ENCODE peak calls at places on chromosome 1, in seven cellular contexts. C, I, E, Q, S, Y and N are unnamed samples.

GRCh38 chr1:50422946-50423669 is at the start of gene DMRTA2:
- DNase-seq in I (no peak), E (no peak), S (no peak), C (peak; percentile 59), Q (no peak), Y (peak; percentile 84), N (no peak)

GRCh38 chr1:17276568-17276967 is 27.7 kb downstream of the PADI3 start:
- DNase-seq in C (no peak), S (no peak), I (no peak), E (peak; percentile 38), Q (no peak), Y (no peak), N (no peak)

GRCh38 chr1:92951141-92951582 is 10.1 kb downstream of the DIPK1A start:
- DNase-seq in Q (no peak), E (no peak), Y (no peak), I (no peak), S (no peak), C (no peak), N (no peak)

GRCh38 chr1:224245188-224245587 is 62.1 kb downstream of the DEGS1 start:
- DNase-seq in Y (no peak), C (peak; percentile 51), S (no peak), I (no peak), E (no peak), Q (peak; percentile 65), N (no peak)

GRCh38 chr1:147084273-147085096 is 87.8 kb downstream of the PRKAB2 start:
- DNase-seq in I (no peak), E (peak; percentile 73), Y (peak; percentile 71), S (peak; percentile 59), Q (peak; percentile 76), C (peak; percentile 84), N (peak; percentile 81)

GRCh38 chr1:30892251-30892650 is 16.3 kb downstream of the SDC3 start:
- DNase-seq in I (no peak), E (no peak), Y (no peak), Q (no peak), S (no peak), C (no peak), N (no peak)

GRCh38 chr1:50420283-50420682 is 3.0 kb downstream of the DMRTA2 start:
- DNase-seq in I (no peak), Y (no peak), C (no peak), E (no peak), Q (no peak), S (no peak), N (no peak)

GRCh38 chr1:110155878-110156522 is 5.7 kb downstream of the SLC6A17 start:
- DNase-seq in I (no peak), C (no peak), Y (peak; percentile 65), S (peak; percentile 9), E (peak; percentile 31), Q (peak; percentile 65), N (peak; percentile 25)

GRCh38 chr1:241846862-241847539 is 1.0 kb upstream of the EXO1 start:
- DNase-seq in S (no peak), I (no peak), Q (no peak), C (no peak), E (no peak), Y (no peak), N (no peak)

DNA sequence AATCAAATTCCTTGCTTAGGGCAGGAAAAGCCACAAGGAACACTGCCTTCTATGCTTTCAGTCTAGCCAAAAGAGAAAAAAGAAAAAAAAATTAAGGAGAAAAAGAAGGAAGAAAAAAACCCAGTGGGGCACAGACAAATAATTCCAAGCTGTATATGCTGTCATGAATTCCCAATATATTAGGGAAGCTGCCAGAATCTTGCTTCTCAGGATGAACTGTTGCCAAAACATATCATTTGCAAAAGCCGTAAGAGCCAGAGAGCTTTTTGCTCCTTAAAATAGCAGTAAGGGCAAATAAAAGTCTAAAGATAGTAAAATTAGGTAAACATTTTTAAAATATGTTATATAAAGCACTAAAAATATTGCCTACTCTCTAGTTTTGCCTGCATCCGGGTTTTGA is 52.1 kb downstream of the PGM1 start:
- DNase-seq in C (no peak), S (no peak), Y (no peak), E (no peak), I (no peak), Q (no peak), N (no peak)
- H3K4me3 ChIP-seq in C (no peak overlapping the region), S (no peak overlapping the region), Y (no peak overlapping the region), E (no peak overlapping the region), I (no peak overlapping the region), Q (no peak overlapping the region), N (no peak overlapping the region)

GRCh38 chr1:7954683-7955082 is 6.8 kb upstream of the PARK7 start:
- DNase-seq in C (no peak), Q (no peak), I (no peak), Y (no peak), S (no peak), E (no peak), N (no peak)

GRCh38 chr1:7948950-7949349 is 8.3 kb upstream of the TNFRSF9 start:
- DNase-seq in C (no peak), E (peak; percentile 81), S (no peak), Y (no peak), I (no peak), Q (no peak), N (peak; percentile 60)

GRCh38 chr1:7956218-7957032 is 5.1 kb upstream of the PARK7 start:
- DNase-seq in Q (no peak), E (no peak), Y (no peak), S (no peak), C (no peak), I (no peak), N (no peak)

DNA sequence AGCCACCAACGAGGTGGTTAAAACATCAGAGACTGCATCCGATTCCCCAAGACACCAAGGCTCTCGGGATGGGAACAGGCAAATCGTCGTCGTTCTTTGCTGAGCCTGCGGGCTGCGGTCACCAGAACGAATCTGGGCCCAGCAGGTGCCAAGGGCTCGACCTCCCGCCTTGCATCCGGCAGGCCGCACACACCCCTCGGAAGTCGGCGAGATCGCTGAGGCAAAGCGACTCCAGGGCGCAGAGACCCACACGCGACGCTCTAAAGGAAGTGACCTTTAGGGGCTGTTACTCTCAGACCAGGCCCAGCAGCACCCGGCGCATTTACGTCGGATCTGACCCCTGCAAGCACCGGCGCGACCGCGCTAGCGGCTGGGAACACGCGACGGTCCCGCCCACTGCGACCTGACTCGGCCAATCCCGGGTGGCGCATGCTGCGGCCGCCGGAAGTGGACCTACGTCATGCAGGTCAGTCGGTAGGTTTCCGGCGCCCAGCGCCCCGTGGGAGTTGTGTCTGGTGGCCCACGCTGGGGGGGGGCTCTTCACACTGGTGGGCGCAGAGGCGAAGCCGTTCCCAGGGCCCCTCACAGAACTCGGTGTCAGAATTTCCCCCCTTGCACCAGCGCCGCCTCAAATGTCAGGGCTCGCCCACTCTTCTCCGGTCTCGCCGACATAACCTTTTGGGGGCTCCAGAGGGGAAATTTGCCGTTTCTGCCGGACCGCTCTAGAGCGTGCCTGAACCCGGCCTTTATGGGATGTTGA is 7.5 kb upstream of the PARK7 start:
- DNase-seq in Y (peak; percentile 20), I (peak; percentile 98), E (peak; percentile 50), C (no peak), S (peak; percentile 74), Q (peak; percentile 99), N (peak; percentile 47)
- H3K4me3 ChIP-seq in Y (peak overlapping the region; percentile 70), I (peak overlapping the region; percentile 89), E (peak overlapping the region; percentile 49), C (no peak overlapping the region), S (peak overlapping the region; percentile 71), Q (peak overlapping the region; percentile 79), N (peak overlapping the region; percentile 58)

DNA sequence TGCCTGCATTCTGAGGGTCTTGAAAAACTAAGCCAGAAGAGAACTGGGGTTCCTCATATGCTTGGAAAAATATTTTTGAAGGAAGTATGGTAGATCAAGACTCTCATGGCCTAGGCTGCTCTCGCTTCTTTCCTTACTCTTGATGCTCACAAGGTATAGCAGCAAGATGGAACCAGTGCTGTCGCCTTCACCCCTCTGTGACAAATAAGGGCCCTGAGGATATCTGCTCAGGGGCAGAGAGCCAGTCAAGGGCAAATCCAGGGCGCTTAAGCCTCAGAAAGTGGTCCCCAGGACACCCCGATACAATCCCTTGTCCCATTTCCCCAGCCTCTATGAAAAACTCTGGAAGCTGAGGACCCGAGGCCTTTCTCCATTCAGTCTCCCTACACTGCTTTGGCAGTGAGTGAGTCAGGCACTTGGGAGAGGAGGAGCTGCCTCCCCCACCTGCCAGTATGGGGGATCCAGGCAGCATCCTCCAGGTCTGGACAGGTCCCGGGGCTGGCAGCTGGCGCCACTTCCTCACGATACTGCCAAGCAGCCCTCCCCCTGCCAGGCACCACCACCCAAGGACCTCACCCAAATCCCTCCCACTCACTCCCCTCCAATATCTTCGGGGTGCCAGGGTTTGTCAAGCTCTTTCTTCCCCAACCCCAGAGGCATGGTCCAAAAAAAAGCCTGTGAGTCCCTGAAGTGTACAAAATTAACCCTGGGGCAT is 1.3 kb downstream of the IGSF9 start:
- DNase-seq in S (no peak), Y (no peak), I (no peak), Q (no peak), E (no peak), C (no peak), N (no peak)
- H3K4me3 ChIP-seq in S (no peak overlapping the region), Y (no peak overlapping the region), I (no peak overlapping the region), Q (no peak overlapping the region), E (no peak overlapping the region), C (no peak overlapping the region), N (no peak overlapping the region)

DNA sequence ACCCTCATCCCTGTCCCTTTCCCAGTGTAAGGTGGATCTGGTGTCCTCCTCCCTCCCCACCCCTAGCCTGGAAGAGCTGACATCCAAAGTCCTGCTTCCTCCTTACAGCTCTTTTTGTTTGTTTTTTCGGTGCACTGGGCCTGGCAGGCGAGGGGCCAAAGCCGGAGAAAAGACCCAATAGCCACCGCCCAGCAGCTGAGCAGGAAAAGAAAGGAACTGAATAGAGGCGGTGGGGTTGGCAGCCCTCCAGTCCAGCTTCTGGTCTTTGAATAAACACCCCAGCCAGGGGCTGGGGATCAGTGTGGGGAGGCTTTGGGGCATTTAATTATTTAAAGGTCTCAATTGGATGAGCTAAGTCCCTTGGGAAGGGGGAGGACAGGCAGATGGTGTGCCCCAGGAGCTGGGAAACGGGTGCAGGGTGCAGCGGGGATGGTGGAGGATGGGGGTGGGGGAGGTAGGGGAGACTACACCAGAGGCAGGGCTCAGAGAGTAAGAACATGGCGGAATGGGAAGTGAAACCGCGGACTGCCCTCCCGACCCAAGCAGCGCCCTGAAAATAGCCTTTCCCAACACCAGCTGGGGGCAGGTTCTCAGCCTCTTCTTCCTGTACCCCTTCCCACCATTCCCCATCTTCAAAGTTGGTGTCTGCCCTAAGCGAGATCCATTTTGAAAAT is 20.2 kb downstream of the BTG2 start:
- DNase-seq in Q (peak; percentile 70), Y (no peak), I (peak; percentile 60), C (peak; percentile 70), E (no peak), S (no peak), N (no peak)
- H3K4me3 ChIP-seq in Q (no peak overlapping the region), Y (no peak overlapping the region), I (peak overlapping the region; percentile 12), C (no peak overlapping the region), E (no peak overlapping the region), S (peak overlapping the region; percentile 26), N (no peak overlapping the region)

DNA sequence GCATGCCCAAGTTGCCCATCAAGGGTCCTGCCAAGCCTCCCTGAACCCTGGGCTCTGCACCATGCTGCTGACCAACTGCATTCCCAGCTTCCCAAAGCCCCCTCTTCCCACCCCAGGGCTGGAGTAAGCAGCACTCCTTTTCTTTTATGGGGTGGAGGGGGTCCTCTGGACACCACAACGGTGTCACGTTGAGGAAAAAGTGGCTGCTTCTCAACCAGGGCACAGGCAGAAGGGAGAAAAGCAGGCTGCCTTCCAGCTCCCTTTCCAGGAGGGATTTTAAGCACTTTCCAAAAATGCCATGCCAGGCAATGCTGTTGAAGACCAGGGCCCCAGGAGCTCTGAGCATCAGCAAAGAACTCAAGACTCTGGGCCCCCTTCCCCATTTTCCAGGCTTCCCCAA is 691 bp downstream of the RIMS3 start:
- DNase-seq in I (no peak), S (no peak), Y (no peak), Q (no peak), E (no peak), C (no peak), N (no peak)
- H3K4me3 ChIP-seq in I (peak overlapping the region; percentile 75), S (peak overlapping the region; percentile 65), Y (peak overlapping the region; percentile 84), Q (peak overlapping the region; percentile 74), E (no peak overlapping the region), C (peak overlapping the region; percentile 75), N (no peak overlapping the region)